ENCODE peak calls at places on chromosome 5, in ten cellular contexts. U, Z, T, S, G, C, P, X, M and I are unnamed samples.

GRCh38 chr5:64693636-64694035 is 3.3 kb downstream of the SHISAL2B start:
- DNase-seq in X (no peak), S (no peak), G (no peak), M (no peak), P (no peak), T (no peak), C (no peak), Z (no peak), U (no peak), I (no peak)

GRCh38 chr5:149581931-149582768 is 852 bp downstream of the ARHGEF37 start:
- DNase-seq in X (no peak), M (no peak), T (no peak), S (peak), C (no peak), Z (no peak), U (no peak), G (no peak), P (no peak), I (no peak)

GRCh38 chr5:40991168-40991980 is 79.8 kb downstream of the MROH2B start:
- DNase-seq in G (peak), C (peak), M (no peak), P (no peak), T (peak), S (peak), X (no peak), U (no peak), Z (no peak), I (no peak)

GRCh38 chr5:115402822-115403577 is 106.5 kb upstream of the CCDC112 start:
- DNase-seq in P (no peak), T (no peak), Z (no peak), M (no peak), G (no peak), C (no peak), X (no peak), S (no peak), U (no peak), I (no peak)

GRCh38 chr5:134029156-134029555 is 24.4 kb upstream of the VDAC1 start:
- DNase-seq in M (no peak), Z (no peak), S (no peak), T (no peak), C (no peak), U (no peak), X (no peak), P (no peak), G (no peak), I (no peak)

GRCh38 chr5:127080001-127080478 is 6.7 kb upstream of the C5orf63 start:
- DNase-seq in X (no peak), P (no peak), U (no peak), C (no peak), M (no peak), S (no peak), G (no peak), T (no peak), Z (no peak), I (no peak)

GRCh38 chr5:180209137-180209581 is at the start of gene RASGEF1C:
- DNase-seq in T (peak), P (no peak), U (peak), Z (no peak), C (no peak), S (no peak), X (peak), G (peak), M (peak), I (peak)

GRCh38 chr5:132455614-132456115 is 34.9 kb downstream of the IRF1 start:
- DNase-seq in C (no peak), P (no peak), M (no peak), U (no peak), Z (no peak), T (no peak), X (no peak), G (no peak), S (peak), I (no peak)

GRCh38 chr5:58979090-58979489 is 396.2 kb downstream of the RAB3C start:
- DNase-seq in S (no peak), C (no peak), X (no peak), U (no peak), M (no peak), G (no peak), Z (no peak), P (no peak), T (no peak), I (no peak)

GRCh38 chr5:131990716-131991115 is 20.7 kb downstream of the ACSL6 start:
- DNase-seq in U (no peak), Z (no peak), X (no peak), S (no peak), P (no peak), C (no peak), M (no peak), T (no peak), G (no peak), I (no peak)

GRCh38 chr5:175816348-175816747 is 55.0 kb upstream of the CPLX2 start:
- DNase-seq in Z (no peak), M (no peak), T (no peak), G (no peak), P (no peak), S (no peak), U (no peak), X (no peak), C (no peak), I (no peak)